ENCODE peak calls at places on chromosomes 7 and 10, in six cellular contexts. U is stomach, Q is GM23338, M is sigmoid colon, J is breast epithelium, Z is GM12878. C is an unnamed sample.

GRCh38 chr10:9253121-9253520 is 1198.6 kb downstream of the GATA3 start:
- DNase-seq in J (no peak), M (no peak), Z (no peak), Q (no peak), U (no peak), C (no peak)

GRCh38 chr10:51445587-51445986 is 253.8 kb downstream of the CSTF2T start:
- DNase-seq in Q (no peak), Z (no peak), M (no peak), J (no peak), U (no peak), C (no peak)

GRCh38 chr7:133230591-133231194 is 22.2 kb upstream of the EXOC4 start:
- DNase-seq in U (peak), Z (no peak), M (no peak), Q (peak), J (no peak), C (peak)

GRCh38 chr10:78458983-78459638 is 425.4 kb downstream of the RPS24 start:
- DNase-seq in M (no peak), Q (no peak), U (no peak), J (no peak), Z (no peak), C (no peak)

GRCh38 chr7:103560136-103560535 is 114.1 kb upstream of the SLC26A5 start:
- DNase-seq in M (no peak), Z (no peak), J (no peak), Q (no peak), U (no peak), C (no peak)

GRCh38 chr10:110755781-110756180 is 111.6 kb downstream of the RBM20 start:
- DNase-seq in M (no peak), J (no peak), U (no peak), Z (no peak), Q (no peak), C (no peak)

GRCh38 chr7:87886875-87887274 is 10.6 kb downstream of the DBF4 start:
- DNase-seq in Z (no peak), J (no peak), M (no peak), U (no peak), Q (peak), C (no peak)

GRCh38 chr10:60905580-60905979 is 38.4 kb downstream of the RHOBTB1 start:
- DNase-seq in M (peak), J (no peak), Q (no peak), Z (no peak), U (no peak), C (peak)

GRCh38 chr7:85176197-85176596 is 10.7 kb downstream of the SEMA3D start:
- DNase-seq in Q (no peak), J (no peak), M (no peak), U (no peak), Z (no peak), C (no peak)

GRCh38 chr10:74589226-74589673 is 237.2 kb upstream of the KAT6B start:
- DNase-seq in J (peak), Z (peak), Q (peak), M (peak), U (peak), C (peak)

GRCh38 chr10:69464801-69465401 is 13.6 kb downstream of the TSPAN15 start:
- DNase-seq in J (no peak), Z (no peak), U (peak), M (peak), Q (no peak), C (peak)

GRCh38 chr10:5071411-5072198 is 22.6 kb upstream of the AKR1C3 start:
- DNase-seq in U (peak), Q (peak), Z (no peak), J (peak), M (peak), C (peak)

GRCh38 chr10:84429926-84430520 is 101.6 kb downstream of the CCSER2 start:
- DNase-seq in Z (peak), M (no peak), Q (peak), U (peak), J (peak), C (peak)

GRCh38 chr10:124508907-124509454 is 47.4 kb downstream of the LHPP start:
- DNase-seq in U (no peak), Q (no peak), M (no peak), J (no peak), Z (no peak), C (no peak)

GRCh38 chr10:124511205-124512039 is 49.8 kb downstream of the LHPP start:
- DNase-seq in J (no peak), Q (no peak), U (no peak), Z (no peak), M (peak), C (no peak)

GRCh38 chr10:124510536-124511158 is 49.0 kb downstream of the LHPP start:
- DNase-seq in Q (no peak), J (no peak), M (peak), U (no peak), Z (no peak), C (no peak)

GRCh38 chr10:124508070-124508667 is 46.5 kb downstream of the LHPP start:
- DNase-seq in J (no peak), Q (no peak), U (no peak), M (peak), Z (no peak), C (no peak)

DNA sequence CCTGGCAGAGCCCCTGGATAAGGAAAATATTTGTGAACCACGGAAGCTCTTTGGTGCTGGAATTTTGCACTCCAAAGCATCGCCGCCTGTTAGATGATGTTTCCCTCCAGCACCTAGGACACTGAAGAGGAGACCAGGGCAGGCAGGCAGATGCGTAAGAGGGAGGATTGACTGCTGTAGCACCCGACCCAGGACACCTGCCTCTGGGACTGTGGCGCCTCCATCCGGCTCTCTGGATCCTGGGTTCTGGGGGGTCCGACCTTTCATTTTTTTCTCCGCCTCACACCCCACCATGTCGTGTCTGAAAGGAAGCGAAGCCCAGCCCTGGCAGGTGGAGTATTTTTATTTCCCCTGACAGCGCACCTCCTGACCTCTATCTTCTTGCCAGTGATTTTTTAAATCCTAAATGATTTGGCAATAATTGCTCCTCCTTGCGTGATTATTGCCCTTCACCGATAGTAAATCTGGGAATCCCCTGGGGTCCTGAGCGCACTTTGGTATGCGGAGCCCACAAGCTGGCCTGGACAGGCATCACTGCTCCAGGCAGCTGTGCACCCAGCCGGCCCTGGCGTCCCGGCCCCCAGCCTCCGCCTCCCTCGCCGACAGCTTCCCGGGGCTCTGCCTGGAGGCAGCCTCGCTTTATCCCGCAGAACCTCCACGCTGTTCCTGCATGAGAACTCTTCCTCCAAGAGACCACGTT is 48.4 kb downstream of the LHPP start:
- DNase-seq in Z (no peak), M (no peak), Q (no peak), J (no peak), U (no peak), C (no peak)
- H3K4me3 ChIP-seq in Z (no peak), M (no peak), Q (no peak), J (no peak), U (no peak), C (no peak)

GRCh38 chr7:102436123-102436522 is 2.7 kb downstream of the ORAI2 start:
- DNase-seq in M (no peak), J (no peak), Q (no peak), Z (no peak), U (no peak), C (no peak)

GRCh38 chr7:102445674-102446071 is 12.3 kb downstream of the ORAI2 start:
- DNase-seq in Z (no peak), Q (no peak), J (no peak), U (no peak), M (no peak), C (no peak)

GRCh38 chr7:102444961-102445673 is 11.7 kb downstream of the ORAI2 start:
- DNase-seq in U (no peak), Z (no peak), J (no peak), M (no peak), Q (no peak), C (peak)

DNA sequence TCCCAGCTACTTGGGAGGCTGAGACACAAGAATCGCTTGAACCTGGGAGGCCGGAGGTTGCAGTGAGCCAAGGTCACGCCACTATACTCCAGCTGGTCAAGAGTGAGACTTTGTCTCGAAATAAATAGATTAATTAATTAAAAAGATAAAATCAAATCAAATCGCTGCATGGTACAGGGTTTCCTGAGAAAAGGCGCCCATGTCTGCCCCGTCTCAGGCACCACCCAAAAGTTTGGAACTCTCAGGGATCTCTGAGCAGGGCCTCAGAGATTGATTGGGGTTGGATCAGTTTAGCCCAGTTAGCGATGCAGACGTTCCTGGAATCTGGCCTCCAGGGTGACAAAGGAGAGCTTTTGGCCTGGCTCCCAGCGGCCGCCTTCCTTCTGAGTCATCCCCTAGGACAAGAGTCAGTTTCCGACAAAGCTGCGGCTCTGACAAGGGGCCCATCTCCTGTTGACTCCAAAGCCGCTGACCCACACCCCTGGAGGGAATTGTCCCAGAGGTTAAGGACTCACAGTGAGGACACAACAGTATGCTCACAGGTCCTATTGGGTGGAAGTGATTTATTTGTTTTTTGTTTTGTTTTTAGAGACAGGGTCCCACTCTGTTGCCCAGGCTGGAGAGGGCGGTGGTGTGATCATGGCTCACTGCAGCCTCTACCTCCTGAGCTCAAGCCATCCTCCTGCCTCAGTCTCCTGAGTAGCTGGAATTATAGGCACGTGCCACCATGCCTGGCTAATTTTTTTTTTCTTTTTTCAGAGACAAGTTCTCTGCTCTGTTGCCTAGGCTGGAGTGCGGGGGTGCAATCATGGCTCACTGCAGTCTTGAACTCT is 6.8 kb downstream of the ORAI2 start:
- DNase-seq in U (no peak), M (peak), J (peak), Z (no peak), Q (peak), C (no peak)
- TF ChIP-seq POLR2AphosphoS5 in U (no peak), M (no peak), J (no peak), Z (no peak), Q (no peak), C (no peak)

GRCh38 chr7:155809332-155809946 is 2.8 kb downstream of the SHH start:
- DNase-seq in U (peak), M (no peak), Q (peak), Z (no peak), J (no peak), C (no peak)

GRCh38 chr7:155807013-155807804 is 5.1 kb downstream of the SHH start:
- DNase-seq in U (no peak), J (no peak), Q (peak), M (no peak), Z (no peak), C (no peak)

GRCh38 chr7:155806096-155806871 is 6.0 kb downstream of the SHH start:
- DNase-seq in M (no peak), Q (peak), J (no peak), U (no peak), Z (no peak), C (no peak)

GRCh38 chr7:155808551-155809331 is 3.5 kb downstream of the SHH start:
- DNase-seq in M (no peak), Z (no peak), Q (peak), U (peak), J (no peak), C (peak)

DNA sequence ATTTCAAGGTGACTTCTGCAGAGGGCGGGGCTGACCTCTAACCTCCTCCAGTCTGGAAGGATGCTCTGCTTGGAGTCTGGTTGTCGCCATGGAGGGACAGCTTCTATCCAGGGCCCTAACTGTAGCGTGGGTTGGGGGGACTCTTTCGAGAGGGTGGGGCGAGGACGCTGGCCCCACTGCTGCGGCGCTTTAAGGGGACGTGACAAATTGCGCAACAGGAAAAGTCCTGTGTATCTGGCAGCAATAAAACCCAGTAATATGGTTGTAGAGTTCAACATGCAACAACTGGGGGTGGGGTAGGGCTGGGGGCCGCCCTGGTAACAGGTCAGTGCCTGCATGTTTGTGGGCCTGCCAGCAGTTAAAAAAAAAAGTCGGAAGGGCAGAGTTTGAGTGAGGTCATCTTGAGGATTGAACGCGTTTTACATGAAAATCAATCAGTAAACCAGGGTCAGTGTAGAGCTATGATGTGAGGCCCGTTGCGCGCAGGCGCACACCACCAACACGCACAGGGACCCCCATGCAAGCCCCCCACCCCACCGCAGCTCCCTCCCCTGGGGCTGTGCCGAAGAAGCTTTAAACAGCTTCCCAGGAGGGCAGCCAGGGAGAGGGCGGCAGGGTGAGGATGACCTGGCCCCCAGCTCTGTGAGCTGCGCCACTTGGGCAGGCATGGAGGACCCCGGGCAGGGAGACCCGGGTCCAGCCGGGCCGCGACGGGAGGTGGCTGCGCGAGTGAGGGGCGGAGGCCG is 4.3 kb downstream of the SHH start:
- DNase-seq in J (no peak), U (no peak), Z (no peak), Q (peak), M (no peak), C (peak)
- H3K4me3 ChIP-seq in J (no peak), U (peak), Z (no peak), Q (peak), M (no peak), C (peak)

GRCh38 chr7:388461-388960 is 98.5 kb downstream of the FOXL3 start:
- DNase-seq in Z (no peak), M (no peak), J (peak), Q (no peak), U (peak), C (no peak)
- TF ChIP-seq POLR2AphosphoS5 in Z (no peak), M (no peak), J (no peak), Q (no peak), U (no peak), C (no peak)

GRCh38 chr7:130735273-130735716 is 1.3 kb upstream of the KLF14 start:
- DNase-seq in Q (no peak), U (no peak), Z (no peak), M (no peak), J (no peak), C (no peak)

GRCh38 chr7:130741336-130741995 is 7.5 kb upstream of the KLF14 start:
- DNase-seq in Z (no peak), Q (peak), U (no peak), M (no peak), J (no peak), C (no peak)

GRCh38 chr7:130734525-130735272 is 692 bp upstream of the KLF14 start:
- DNase-seq in M (no peak), J (no peak), Z (no peak), U (no peak), Q (peak), C (no peak)

GRCh38 chr7:130736298-130736900 is 2.4 kb upstream of the KLF14 start:
- DNase-seq in J (no peak), M (no peak), U (no peak), Q (no peak), Z (no peak), C (no peak)

GRCh38 chr7:130740617-130741016 is 6.6 kb upstream of the KLF14 start:
- DNase-seq in Z (no peak), M (no peak), J (no peak), Q (no peak), U (no peak), C (no peak)
- H3K4me3 ChIP-seq in Z (no peak), M (no peak), J (no peak), Q (no peak), U (no peak), C (no peak)

DNA sequence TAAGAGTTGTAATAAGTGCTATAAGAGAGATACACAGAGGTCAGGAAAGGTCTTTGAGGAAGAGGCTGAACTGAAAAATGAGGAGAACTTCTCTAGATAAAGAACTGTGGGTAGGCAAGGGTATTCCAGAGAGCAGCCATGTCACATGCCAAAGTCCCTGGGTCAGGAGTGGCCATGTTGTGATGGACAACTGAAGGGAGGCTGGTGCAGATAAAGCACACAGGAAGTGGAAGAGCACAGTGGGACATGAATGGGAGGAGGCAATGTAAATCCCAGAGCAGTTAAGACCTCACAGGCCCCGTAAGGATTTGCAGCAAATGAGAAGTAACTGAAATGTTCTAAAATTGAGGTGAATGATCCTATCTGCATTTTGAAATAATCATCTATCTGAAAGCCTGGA is 37.2 kb downstream of the IMMP2L start:
- DNase-seq in M (no peak), Q (no peak), U (no peak), J (no peak), Z (no peak), C (no peak)
- TF ChIP-seq POLR2AphosphoS5 in M (no peak), Q (no peak), U (no peak), J (no peak), Z (no peak), C (no peak)

GRCh38 chr7:27113991-27114866 is 11.7 kb upstream of the HOXA2 start:
- DNase-seq in M (peak), Q (peak), U (no peak), J (peak), Z (no peak), C (peak)
- H3K4me3 ChIP-seq in M (peak), Q (peak), U (peak), J (peak), Z (no peak), C (peak)

GRCh38 chr7:101166603-101166908 is 1.2 kb upstream of the VGF start:
- DNase-seq in M (no peak), Z (no peak), J (no peak), U (no peak), Q (no peak), C (no peak)

GRCh38 chr7:101165958-101166602 is 711 bp upstream of the VGF start:
- DNase-seq in J (no peak), U (no peak), Z (no peak), M (no peak), Q (peak), C (no peak)

GRCh38 chr7:101168412-101169049 is 3.2 kb upstream of the VGF start:
- DNase-seq in Q (peak), U (no peak), M (no peak), Z (no peak), J (no peak), C (no peak)

GRCh38 chr7:101167645-101168411 is 2.5 kb upstream of the VGF start:
- DNase-seq in Q (no peak), U (no peak), Z (no peak), M (no peak), J (no peak), C (no peak)

DNA sequence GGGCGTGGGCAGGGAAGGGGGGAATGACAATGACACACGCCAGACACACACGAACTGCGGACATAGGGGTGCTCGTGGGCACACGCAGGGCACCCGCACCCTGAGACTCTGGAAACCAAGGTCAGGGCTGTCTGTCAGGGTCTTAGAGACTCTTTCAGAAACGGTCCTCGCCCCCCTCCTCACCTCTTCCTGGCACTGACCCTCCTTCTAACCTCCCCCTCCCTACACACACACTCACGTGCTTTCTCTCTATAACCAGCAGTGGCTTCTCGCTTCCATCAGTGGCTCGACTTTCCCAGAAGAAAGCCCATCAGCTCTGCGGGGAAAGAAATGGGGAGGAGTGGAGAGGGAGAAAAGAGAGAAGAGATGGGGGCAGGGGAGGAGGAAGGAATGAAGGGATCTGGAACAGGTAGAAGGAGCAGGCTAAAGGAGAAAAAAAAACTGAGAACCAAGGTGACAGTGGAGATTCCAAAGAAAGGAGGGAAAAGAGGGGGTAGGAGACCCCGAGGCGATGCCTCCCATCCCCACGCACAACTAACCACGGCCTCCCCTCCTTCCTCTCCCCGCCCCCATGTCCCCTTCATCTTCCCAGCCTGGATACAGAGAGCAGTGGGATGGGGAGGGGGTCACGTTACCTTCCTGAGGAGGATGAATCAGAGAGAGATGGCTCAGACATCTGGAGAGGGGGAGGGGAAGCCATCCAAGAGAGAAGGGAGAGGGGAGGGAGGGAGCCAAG is 1.7 kb upstream of the VGF start:
- DNase-seq in M (no peak), Q (peak), J (no peak), Z (no peak), U (no peak), C (no peak)
- TF ChIP-seq POLR2AphosphoS5 in M (no peak), Q (no peak), J (no peak), Z (no peak), U (no peak), C (no peak)

C was measured in transverse colon.